ENCODE peak calls at places on chromosome 20, in seven cellular contexts. Y is HepG2, F is SK-N-SH, G is GM12878, O is K562, T is HCT116, A is H1. D is an unnamed sample.

GRCh38 chr20:50534567-50534966 is 24.4 kb downstream of the PTPN1 start:
- DNase-seq in Y (no peak), F (no peak), G (no peak), O (no peak), T (no peak), A (no peak), D (no peak)

GRCh38 chr20:60221593-60221992 is 263.4 kb downstream of the CDH26 start:
- DNase-seq in Y (no peak), F (no peak), G (no peak), O (no peak), T (no peak), A (no peak), D (no peak)

GRCh38 chr20:1286267-1287036 is 20.4 kb downstream of the SNPH start:
- DNase-seq in Y (no peak), F (no peak), G (no peak), O (no peak), T (no peak), A (no peak), D (no peak)

GRCh38 chr20:21202284-21202683 is 76.4 kb downstream of the KIZ start:
- DNase-seq in Y (peak), F (no peak), G (no peak), O (no peak), T (peak), A (no peak), D (no peak)

GRCh38 chr20:31842471-31843157 is 2.8 kb downstream of the FOXS1 start:
- DNase-seq in Y (no peak), F (peak), G (no peak), O (no peak), T (no peak), A (no peak), D (no peak)

GRCh38 chr20:3209946-3210317 is 634 bp downstream of the ITPA start:
- DNase-seq in Y (no peak), F (no peak), G (no peak), O (no peak), T (no peak), A (no peak), D (no peak)

GRCh38 chr20:9235518-9235917 is 166.6 kb downstream of the PLCB4 start:
- DNase-seq in Y (no peak), F (no peak), G (no peak), O (no peak), T (no peak), A (no peak), D (no peak)

GRCh38 chr20:50874758-50875665 is 56.2 kb downstream of the ADNP start:
- DNase-seq in Y (no peak), F (no peak), G (no peak), O (no peak), T (no peak), A (no peak), D (no peak)

GRCh38 chr20:6818033-6818808 is 50.7 kb downstream of the BMP2 start:
- DNase-seq in Y (no peak), F (no peak), G (no peak), O (no peak), T (no peak), A (peak), D (no peak)

GRCh38 chr20:54633903-54634302 is 158.5 kb downstream of the DOK5 start:
- DNase-seq in Y (no peak), F (no peak), G (peak), O (no peak), T (no peak), A (no peak), D (no peak)

GRCh38 chr20:46974669-46975434 is 80.2 kb downstream of the EYA2 start:
- DNase-seq in Y (no peak), F (no peak), G (no peak), O (no peak), T (no peak), A (no peak), D (no peak)

GRCh38 chr20:47576516-47577033 is 74.9 kb downstream of the NCOA3 start:
- DNase-seq in Y (peak), F (peak), G (peak), O (peak), T (peak), A (no peak), D (no peak)

GRCh38 chr20:19672498-19672897 is 85.6 kb upstream of the RIN2 start:
- DNase-seq in Y (no peak), F (no peak), G (no peak), O (no peak), T (no peak), A (no peak), D (no peak)

GRCh38 chr20:10611357-10611756 is 62.4 kb downstream of the JAG1 start:
- DNase-seq in Y (peak), F (peak), G (no peak), O (peak), T (no peak), A (no peak), D (no peak)

GRCh38 chr20:44544178-44544719 is 22.4 kb upstream of the SERINC3 start:
- DNase-seq in Y (no peak), F (no peak), G (no peak), O (peak), T (no peak), A (no peak), D (no peak)

GRCh38 chr20:1336699-1337387 is 7.9 kb upstream of the SDCBP2 start:
- DNase-seq in Y (no peak), F (no peak), G (no peak), O (no peak), T (no peak), A (no peak), D (no peak)

GRCh38 chr20:62523473-62524203 is 47.8 kb upstream of the GATA5 start:
- DNase-seq in Y (peak), F (peak), G (no peak), O (peak), T (peak), A (no peak), D (peak)

GRCh38 chr20:46401478-46401860 is 4.9 kb downstream of the ELMO2 start:
- DNase-seq in Y (no peak), F (no peak), G (peak), O (no peak), T (no peak), A (no peak), D (no peak)

GRCh38 chr20:58127731-58128130 is 100.7 kb downstream of the ANKRD60 start:
- DNase-seq in Y (peak), F (no peak), G (no peak), O (no peak), T (peak), A (no peak), D (no peak)
- TF ChIP-seq YY1 in Y (no peak), F (no peak), G (no peak), O (no peak), T (no peak), A (no peak), D (no peak)

GRCh38 chr20:17895641-17896246 is 72.8 kb downstream of the SNX5 start:
- DNase-seq in Y (no peak), F (no peak), G (peak), O (peak), T (no peak), A (no peak), D (no peak)

GRCh38 chr20:17896771-17897369 is 71.7 kb downstream of the SNX5 start:
- DNase-seq in Y (peak), F (no peak), G (peak), O (no peak), T (no peak), A (no peak), D (no peak)

GRCh38 chr20:17897566-17898307 is 70.9 kb downstream of the SNX5 start:
- DNase-seq in Y (no peak), F (no peak), G (no peak), O (no peak), T (no peak), A (no peak), D (no peak)

GRCh38 chr20:17896247-17896723 is 72.3 kb downstream of the SNX5 start:
- DNase-seq in Y (no peak), F (no peak), G (no peak), O (no peak), T (no peak), A (no peak), D (no peak)

GRCh38 chr20:17898548-17898994 is 70.0 kb downstream of the SNX5 start:
- DNase-seq in Y (peak), F (peak), G (no peak), O (peak), T (peak), A (no peak), D (peak)
- TF ChIP-seq YY1 in Y (peak), F (no peak), G (peak), O (no peak), T (no peak), A (peak), D (no peak)

GRCh38 chr20:43541214-43541613 is 17.6 kb upstream of the SGK2 start:
- DNase-seq in Y (no peak), F (no peak), G (no peak), O (no peak), T (no peak), A (no peak), D (no peak)
- TF ChIP-seq YY1 in Y (no peak), F (no peak), G (no peak), O (no peak), T (no peak), A (no peak), D (no peak)

GRCh38 chr20:64176548-64177419 is 12.5 kb downstream of the MYT1 start:
- DNase-seq in Y (no peak), F (no peak), G (no peak), O (no peak), T (no peak), A (no peak), D (no peak)

GRCh38 chr20:64169089-64169560 is 4.9 kb downstream of the MYT1 start:
- DNase-seq in Y (no peak), F (no peak), G (no peak), O (no peak), T (no peak), A (no peak), D (no peak)

GRCh38 chr20:64171211-64171610 is 7.0 kb downstream of the MYT1 start:
- DNase-seq in Y (no peak), F (no peak), G (no peak), O (no peak), T (no peak), A (no peak), D (no peak)

GRCh38 chr20:64177420-64177783 is 13.2 kb downstream of the MYT1 start:
- DNase-seq in Y (no peak), F (no peak), G (no peak), O (no peak), T (no peak), A (no peak), D (no peak)

DNA sequence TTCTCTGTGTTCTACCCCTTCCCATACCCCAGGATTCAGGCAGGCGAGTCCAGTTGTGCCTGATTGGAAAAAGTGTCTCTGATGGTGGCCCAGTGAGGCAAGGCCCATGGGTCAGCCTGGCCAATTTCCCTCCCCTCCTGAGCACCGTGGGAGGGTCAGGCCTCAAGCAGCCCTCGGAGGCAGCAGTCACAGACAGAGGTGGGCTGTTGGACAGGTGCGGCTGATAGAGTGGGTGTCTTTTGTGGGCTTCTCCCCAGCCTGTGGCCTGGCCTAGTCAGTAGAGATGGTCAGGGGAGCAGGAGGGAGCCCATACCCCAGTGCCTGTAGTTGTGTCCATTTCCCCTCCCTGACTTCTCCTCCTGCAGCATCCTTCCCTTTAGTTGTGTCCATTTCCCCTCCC is 8.9 kb downstream of the MYT1 start:
- DNase-seq in Y (no peak), F (no peak), G (no peak), O (no peak), T (no peak), A (no peak), D (no peak)
- TF ChIP-seq YY1 in Y (no peak), F (no peak), G (no peak), O (no peak), T (no peak), A (no peak), D (no peak)

GRCh38 chr20:63708301-63709148 is 686 bp downstream of the ZGPAT start:
- DNase-seq in Y (no peak), F (peak), G (no peak), O (peak), T (no peak), A (no peak), D (no peak)
- TF ChIP-seq YY1 in Y (no peak), F (no peak), G (no peak), O (no peak), T (no peak), A (no peak), D (no peak)

GRCh38 chr20:58871533-58872102 is 19.1 kb downstream of the GNAS start:
- DNase-seq in Y (no peak), F (no peak), G (no peak), O (no peak), T (no peak), A (no peak), D (no peak)
- TF ChIP-seq YY1 in Y (no peak), F (no peak), G (no peak), O (no peak), T (no peak), A (no peak), D (no peak)

GRCh38 chr20:32980990-32981389 is 23.2 kb downstream of the SUN5 start:
- DNase-seq in Y (no peak), F (no peak), G (no peak), O (no peak), T (no peak), A (no peak), D (no peak)

GRCh38 chr20:32984631-32985354 is 19.4 kb downstream of the SUN5 start:
- DNase-seq in Y (no peak), F (no peak), G (no peak), O (no peak), T (no peak), A (no peak), D (no peak)

GRCh38 chr20:32984196-32984595 is 20.0 kb downstream of the SUN5 start:
- DNase-seq in Y (no peak), F (no peak), G (no peak), O (peak), T (no peak), A (no peak), D (no peak)

GRCh38 chr20:32983459-32984112 is 20.6 kb downstream of the SUN5 start:
- DNase-seq in Y (no peak), F (no peak), G (no peak), O (no peak), T (no peak), A (no peak), D (no peak)

GRCh38 chr20:32982617-32983458 is 21.4 kb downstream of the SUN5 start:
- DNase-seq in Y (peak), F (peak), G (no peak), O (no peak), T (no peak), A (no peak), D (no peak)
- TF ChIP-seq YY1 in Y (no peak), F (no peak), G (no peak), O (no peak), T (no peak), A (no peak), D (no peak)

DNA sequence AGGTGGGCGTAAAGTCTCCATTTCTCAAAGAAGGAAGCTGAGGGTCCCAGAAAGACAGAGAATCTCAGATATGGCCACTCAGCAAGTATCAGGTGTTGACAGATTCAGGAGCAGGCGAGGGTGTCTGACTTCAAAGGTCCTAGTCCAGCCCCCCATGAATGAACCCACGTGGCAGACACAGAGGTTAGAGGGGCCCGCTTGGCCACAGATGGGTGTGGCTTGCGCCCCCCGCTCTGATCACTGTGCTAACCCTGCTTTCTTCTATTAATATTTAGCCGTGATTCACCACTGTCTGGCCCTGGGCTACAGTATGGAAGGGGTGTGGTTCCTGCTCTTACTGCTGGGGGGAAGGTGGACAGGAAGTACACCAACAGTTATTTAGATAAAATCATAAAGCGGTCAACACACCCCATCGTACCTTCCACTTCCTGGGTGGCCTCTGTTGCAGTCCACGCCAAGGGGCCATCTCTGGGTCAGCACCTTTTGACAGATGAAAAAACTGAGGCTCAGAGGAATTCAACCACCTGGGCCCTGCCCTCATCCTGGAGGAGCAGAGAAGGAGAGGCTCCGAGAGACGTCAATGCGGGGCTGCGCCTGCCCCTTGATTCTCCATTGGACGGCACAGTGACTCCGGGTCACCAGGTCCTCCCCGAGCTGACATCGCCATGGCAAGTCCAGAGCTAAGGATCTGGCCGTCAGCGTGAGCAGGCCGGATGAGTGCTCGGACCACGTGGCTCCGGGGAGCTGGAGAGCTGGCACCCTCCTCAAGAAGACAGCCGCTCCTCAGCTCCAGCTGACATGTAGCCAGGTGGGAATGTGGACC is 206.3 kb downstream of the PREX1 start:
- DNase-seq in Y (no peak), F (no peak), G (no peak), O (peak), T (no peak), A (no peak), D (no peak)
- TF ChIP-seq YY1 in Y (no peak), F (no peak), G (no peak), O (no peak), T (no peak), A (no peak), D (no peak)

GRCh38 chr20:40016359-40016758 is 672.7 kb downstream of the MAFB start:
- DNase-seq in Y (no peak), F (no peak), G (no peak), O (no peak), T (no peak), A (no peak), D (no peak)

GRCh38 chr20:40009542-40009941 is 679.5 kb downstream of the MAFB start:
- DNase-seq in Y (no peak), F (no peak), G (no peak), O (no peak), T (no peak), A (no peak), D (no peak)

GRCh38 chr20:40006168-40006860 is 682.7 kb downstream of the MAFB start:
- DNase-seq in Y (no peak), F (no peak), G (no peak), O (no peak), T (no peak), A (no peak), D (no peak)

GRCh38 chr20:40008177-40008576 is 680.9 kb downstream of the MAFB start:
- DNase-seq in Y (no peak), F (no peak), G (no peak), O (no peak), T (no peak), A (no peak), D (no peak)

GRCh38 chr20:40010483-40010882 is 678.6 kb downstream of the MAFB start:
- DNase-seq in Y (no peak), F (no peak), G (no peak), O (no peak), T (no peak), A (no peak), D (no peak)
- TF ChIP-seq YY1 in Y (no peak), F (no peak), G (no peak), O (no peak), T (no peak), A (no peak), D (no peak)